ENCODE peak calls at places on chromosome 10, in eight cellular contexts. E, J, Q, W, A, R, D and Y are unnamed samples.

GRCh38 chr10:50421026-50421719 is 169.9 kb upstream of the ASAH2 start:
- DNase-seq in J (peak), R (peak), E (no peak), A (peak), D (no peak), Q (no peak), W (peak), Y (no peak)

GRCh38 chr10:104339469-104340098 is 1.3 kb upstream of the ITPRIP start:
- DNase-seq in R (peak), A (no peak), Q (peak), D (no peak), J (no peak), W (no peak), E (no peak), Y (no peak)

GRCh38 chr10:116110736-116111135 is 162.3 kb downstream of the GFRA1 start:
- DNase-seq in J (no peak), Q (no peak), W (no peak), E (no peak), D (no peak), A (no peak), R (no peak), Y (no peak)

GRCh38 chr10:98295907-98296306 is 27.9 kb upstream of the LOXL4 start:
- DNase-seq in Q (no peak), D (no peak), E (no peak), J (peak), W (no peak), A (no peak), R (no peak), Y (no peak)

GRCh38 chr10:72808001-72808400 is 85.5 kb upstream of the OIT3 start:
- DNase-seq in A (no peak), R (no peak), W (no peak), E (no peak), Q (no peak), D (no peak), J (no peak), Y (no peak)

GRCh38 chr10:11345224-11346054 is 266.0 kb downstream of the USP6NL start:
- DNase-seq in E (no peak), D (no peak), A (peak), R (no peak), W (no peak), Q (no peak), J (no peak), Y (no peak)

GRCh38 chr10:60384708-60385398 is 4.8 kb downstream of the ANK3 start:
- DNase-seq in Q (peak), J (no peak), A (peak), W (no peak), E (no peak), R (peak), D (no peak), Y (no peak)

GRCh38 chr10:5873515-5873995 is 16.1 kb downstream of the ANKRD16 start:
- DNase-seq in J (peak), D (peak), E (peak), Q (peak), W (peak), R (peak), A (peak), Y (peak)

GRCh38 chr10:62050941-62051433 is 149.5 kb downstream of the ARID5B start:
- DNase-seq in R (peak), Q (no peak), D (peak), J (no peak), A (peak), E (no peak), W (peak), Y (peak)

GRCh38 chr10:29083096-29083495 is 205.8 kb upstream of the LYZL1 start:
- DNase-seq in E (no peak), D (no peak), J (no peak), W (no peak), R (no peak), Q (no peak), A (no peak), Y (no peak)

GRCh38 chr10:54758791-54759190 is 42.2 kb downstream of the PCDH15 start:
- DNase-seq in D (no peak), E (no peak), Q (no peak), A (no peak), W (no peak), J (no peak), R (no peak), Y (no peak)

GRCh38 chr10:100043344-100043743 is 33.6 kb upstream of the DNMBP start:
- DNase-seq in J (no peak), A (peak), Q (no peak), E (no peak), R (peak), D (no peak), W (no peak), Y (no peak)

GRCh38 chr10:133276435-133277201 is at the start of gene ADAM8:
- DNase-seq in E (no peak), D (no peak), R (no peak), Q (no peak), J (peak), W (peak), A (peak), Y (peak)

GRCh38 chr10:49161411-49161997 is 26.7 kb downstream of the TMEM273 start:
- DNase-seq in R (peak), A (no peak), J (no peak), E (no peak), Q (no peak), W (no peak), D (no peak), Y (no peak)

GRCh38 chr10:127398140-127398966 is 150.8 kb upstream of the NPS start:
- DNase-seq in J (no peak), R (peak), E (no peak), W (no peak), A (peak), D (no peak), Q (no peak), Y (no peak)

GRCh38 chr10:25226775-25227682 is 52.2 kb downstream of the GPR158 start:
- DNase-seq in W (peak), D (no peak), A (peak), R (peak), J (peak), Q (peak), E (no peak), Y (no peak)

GRCh38 chr10:33157108-33157507 is 177.4 kb downstream of the NRP1 start:
- DNase-seq in J (no peak), W (no peak), A (peak), E (no peak), R (peak), Q (no peak), D (no peak), Y (no peak)

GRCh38 chr10:104043185-104043830 is 42.4 kb downstream of the COL17A1 start:
- DNase-seq in D (no peak), A (no peak), E (no peak), Q (no peak), J (no peak), W (no peak), R (no peak), Y (no peak)

GRCh38 chr10:24622781-24623301 is 100.8 kb downstream of the ARHGAP21 start:
- DNase-seq in W (no peak), D (no peak), A (no peak), R (no peak), J (no peak), E (no peak), Q (no peak), Y (no peak)

GRCh38 chr10:112383325-112383724 is 9.4 kb downstream of the ACSL5 start:
- DNase-seq in Q (no peak), R (peak), A (no peak), J (no peak), E (no peak), D (no peak), W (peak), Y (no peak)

GRCh38 chr10:119802068-119802538 is 70.5 kb downstream of the MCMBP start:
- DNase-seq in A (no peak), D (no peak), W (no peak), R (no peak), J (no peak), E (no peak), Q (no peak), Y (no peak)

GRCh38 chr10:130935897-130936550 is 375.5 kb downstream of the TCERG1L start:
- DNase-seq in A (no peak), W (no peak), J (no peak), D (no peak), E (no peak), R (no peak), Q (no peak), Y (no peak)

GRCh38 chr10:8581521-8582225 is 527.2 kb downstream of the GATA3 start:
- DNase-seq in R (no peak), W (no peak), Q (no peak), D (no peak), A (no peak), J (no peak), E (no peak), Y (no peak)

GRCh38 chr10:112446055-112446854 is 459 bp downstream of the ZDHHC6 start:
- DNase-seq in E (no peak), D (no peak), Q (no peak), W (peak), A (peak), R (peak), J (no peak), Y (no peak)

GRCh38 chr10:5869156-5869555 is 20.5 kb downstream of the ANKRD16 start:
- DNase-seq in A (no peak), R (no peak), D (no peak), W (no peak), J (no peak), E (no peak), Q (no peak), Y (no peak)

GRCh38 chr10:86943316-86944030 is 13.9 kb downstream of the MMRN2 start:
- DNase-seq in A (no peak), E (no peak), J (no peak), R (no peak), W (no peak), D (no peak), Q (no peak), Y (no peak)

GRCh38 chr10:66637273-66638036 is 288.4 kb upstream of the LRRTM3 start:
- DNase-seq in D (no peak), Q (no peak), R (peak), E (no peak), W (no peak), J (no peak), A (no peak), Y (no peak)

GRCh38 chr10:132520147-132520811 is 17.3 kb upstream of the INPP5A start:
- DNase-seq in W (no peak), J (no peak), D (peak), R (no peak), Q (no peak), E (no peak), A (no peak), Y (peak)

GRCh38 chr10:48604408-48605263 is at the start of gene ARHGAP22:
- DNase-seq in Q (no peak), W (peak), D (peak), J (peak), A (peak), R (peak), E (peak), Y (no peak)

GRCh38 chr10:86782691-86783418 is 26.4 kb downstream of the BMPR1A start:
- DNase-seq in Q (no peak), D (no peak), A (no peak), J (no peak), W (no peak), E (no peak), R (no peak), Y (no peak)

GRCh38 chr10:128568041-128568440 is 441.8 kb upstream of the MKI67 start:
- DNase-seq in W (no peak), Q (no peak), A (no peak), D (no peak), E (no peak), R (no peak), J (no peak), Y (no peak)

GRCh38 chr10:121911421-121911697 is 16.5 kb downstream of the ATE1 start:
- DNase-seq in D (no peak), W (no peak), J (no peak), E (no peak), R (no peak), Q (no peak), A (no peak), Y (no peak)

GRCh38 chr10:132486539-132487121 is 51.0 kb upstream of the INPP5A start:
- DNase-seq in D (no peak), R (no peak), A (no peak), W (no peak), J (no peak), E (no peak), Q (no peak), Y (peak)